ENCODE peak calls at places on chromosomes 7 and 10, in four cellular contexts. Z, T, E and K are unnamed samples.

GRCh38 chr7:99422091-99422624 is 13.4 kb downstream of the BUD31 start:
- DNase-seq in Z (no peak), T (no peak), E (no peak), K (no peak)

GRCh38 chr7:109295158-109295557 is 725.5 kb downstream of the DNAJB9 start:
- DNase-seq in Z (no peak), T (no peak), E (no peak), K (no peak)

GRCh38 chr7:55526329-55526728 is 46.0 kb downstream of the VOPP1 start:
- DNase-seq in Z (no peak), T (no peak), E (no peak), K (no peak)

GRCh38 chr7:7151285-7151684 is 31.1 kb upstream of the C1GALT1 start:
- DNase-seq in Z (no peak), T (no peak), E (no peak), K (no peak)

GRCh38 chr10:124744047-124744687 is at the start of gene FAM53B:
- DNase-seq in Z (peak), T (peak), E (peak), K (peak)

GRCh38 chr7:155209478-155209864 is 88.2 kb upstream of the INSIG1 start:
- DNase-seq in Z (no peak), T (no peak), E (no peak), K (no peak)

GRCh38 chr10:102804382-102804781 is 32.8 kb downstream of the CYP17A1 start:
- DNase-seq in Z (no peak), T (no peak), E (no peak), K (no peak)

GRCh38 chr7:134943785-134944400 is 42.4 kb upstream of the AGBL3 start:
- DNase-seq in Z (peak), T (no peak), E (no peak), K (peak)

GRCh38 chr10:34555653-34556052 is 259.4 kb downstream of the PARD3 start:
- DNase-seq in Z (no peak), T (no peak), E (no peak), K (no peak)

GRCh38 chr7:143003393-143004051 is 23.4 kb downstream of the OR9A2 start:
- DNase-seq in Z (peak), T (peak), E (peak), K (peak)

GRCh38 chr10:126059101-126059826 is 162.9 kb downstream of the FANK1 start:
- DNase-seq in Z (no peak), T (no peak), E (no peak), K (no peak)

GRCh38 chr7:4174451-4174850 is 507.6 kb upstream of the FOXK1 start:
- DNase-seq in Z (no peak), T (no peak), E (no peak), K (no peak)

GRCh38 chr7:111150709-111151108 is 59.8 kb downstream of the LRRN3 start:
- DNase-seq in Z (no peak), T (no peak), E (no peak), K (no peak)

GRCh38 chr7:132784406-132784805 is 208.1 kb upstream of the PLXNA4 start:
- DNase-seq in Z (no peak), T (no peak), E (no peak), K (no peak)

GRCh38 chr10:131970946-131971345 is 10.8 kb downstream of the BNIP3 start:
- DNase-seq in Z (no peak), T (no peak), E (no peak), K (no peak)

GRCh38 chr10:75110006-75110632 is 1.3 kb upstream of the SAMD8 start:
- DNase-seq in Z (no peak), T (no peak), E (no peak), K (no peak)

GRCh38 chr7:69817096-69817495 is 218.8 kb downstream of the AUTS2 start:
- DNase-seq in Z (no peak), T (no peak), E (no peak), K (no peak)